ENCODE peak calls at places on chromosome 4, in six cellular contexts. One of them, this sample, is unnamed. For H3K36me3 and H3K4me1, the result is how much of the 10 kb centered on the place peaks cover.

GRCh38 chr4:76623217-76624060 is 188.4 kb downstream of the SHROOM3 start:
- DNase-seq in pancreas: no peak
- DNase-seq in CD8-positive, alpha-beta memory T cell: no peak
- DNase-seq in colonic mucosa: no peak
- DNase-seq in cardiac muscle cell: no peak
- DNase-seq in naive thymus-derived CD4-positive, alpha-beta T cell: no peak
- DNase-seq in this sample: no peak

GRCh38 chr4:76698141-76698540 is 199.8 kb downstream of the SOWAHB start:
- DNase-seq in naive thymus-derived CD4-positive, alpha-beta T cell: no peak
- DNase-seq in pancreas: no peak
- DNase-seq in colonic mucosa: no peak
- DNase-seq in CD8-positive, alpha-beta memory T cell: no peak
- DNase-seq in cardiac muscle cell: no peak
- DNase-seq in this sample: no peak

GRCh38 chr4:6875431-6875831 is 34.2 kb upstream of the TBC1D14 start:
- DNase-seq in pancreas: no peak
- DNase-seq in colonic mucosa: no peak
- DNase-seq in cardiac muscle cell: no peak
- DNase-seq in CD8-positive, alpha-beta memory T cell: no peak
- DNase-seq in naive thymus-derived CD4-positive, alpha-beta T cell: no peak
- DNase-seq in this sample: no peak

GRCh38 chr4:40446785-40447184 is 111.7 kb downstream of the CHRNA9 start:
- DNase-seq in naive thymus-derived CD4-positive, alpha-beta T cell: no peak
- DNase-seq in colonic mucosa: no peak
- DNase-seq in pancreas: no peak
- DNase-seq in CD8-positive, alpha-beta memory T cell: no peak
- DNase-seq in cardiac muscle cell: no peak
- DNase-seq in this sample: no peak

GRCh38 chr4:164514765-164515164 is 239.2 kb upstream of the SMIM31 start:
- DNase-seq in colonic mucosa: no peak
- DNase-seq in CD8-positive, alpha-beta memory T cell: no peak
- DNase-seq in cardiac muscle cell: no peak
- DNase-seq in naive thymus-derived CD4-positive, alpha-beta T cell: no peak
- DNase-seq in pancreas: no peak
- DNase-seq in this sample: no peak

GRCh38 chr4:188986271-188986689 is 847.0 kb downstream of the TRIML1 start:
- DNase-seq in pancreas: no peak
- DNase-seq in colonic mucosa: no peak
- DNase-seq in cardiac muscle cell: no peak
- DNase-seq in naive thymus-derived CD4-positive, alpha-beta T cell: no peak
- DNase-seq in CD8-positive, alpha-beta memory T cell: no peak
- DNase-seq in this sample: no peak

GRCh38 chr4:10478621-10479020 is 21.4 kb upstream of the ZNF518B start:
- DNase-seq in colonic mucosa: no peak
- DNase-seq in CD8-positive, alpha-beta memory T cell: no peak
- DNase-seq in naive thymus-derived CD4-positive, alpha-beta T cell: no peak
- DNase-seq in cardiac muscle cell: no peak
- DNase-seq in pancreas: no peak
- DNase-seq in this sample: no peak

GRCh38 chr4:98485816-98486355 is 172.5 kb downstream of the TSPAN5 start:
- DNase-seq in pancreas: no peak
- DNase-seq in naive thymus-derived CD4-positive, alpha-beta T cell: no peak
- DNase-seq in colonic mucosa: no peak
- DNase-seq in cardiac muscle cell: no peak
- DNase-seq in CD8-positive, alpha-beta memory T cell: no peak
- DNase-seq in this sample: no peak

GRCh38 chr4:12445711-12446110 is 1017.0 kb upstream of the HS3ST1 start:
- DNase-seq in CD8-positive, alpha-beta memory T cell: no peak
- DNase-seq in cardiac muscle cell: no peak
- DNase-seq in colonic mucosa: no peak
- DNase-seq in naive thymus-derived CD4-positive, alpha-beta T cell: no peak
- DNase-seq in pancreas: no peak
- DNase-seq in this sample: no peak

GRCh38 chr4:8478801-8479744 is 38.5 kb downstream of the TRMT44 start:
- DNase-seq in naive thymus-derived CD4-positive, alpha-beta T cell: no peak
- DNase-seq in colonic mucosa: no peak
- DNase-seq in CD8-positive, alpha-beta memory T cell: no peak
- DNase-seq in pancreas: no peak
- DNase-seq in cardiac muscle cell: no peak
- DNase-seq in this sample: no peak

GRCh38 chr4:147049940-147050852 is 104.5 kb upstream of the TTC29 start:
- DNase-seq in naive thymus-derived CD4-positive, alpha-beta T cell: no peak
- DNase-seq in colonic mucosa: no peak
- DNase-seq in CD8-positive, alpha-beta memory T cell: no peak
- DNase-seq in pancreas: no peak
- DNase-seq in cardiac muscle cell: peak
- DNase-seq in this sample: no peak

GRCh38 chr4:94895081-94895480 is 137.3 kb downstream of the BMPR1B start:
- DNase-seq in naive thymus-derived CD4-positive, alpha-beta T cell: no peak
- DNase-seq in colonic mucosa: no peak
- DNase-seq in pancreas: no peak
- DNase-seq in cardiac muscle cell: no peak
- DNase-seq in CD8-positive, alpha-beta memory T cell: no peak
- DNase-seq in this sample: no peak

GRCh38 chr4:149370002-149370401 is 445.6 kb downstream of the IQCM start:
- DNase-seq in pancreas: no peak
- DNase-seq in cardiac muscle cell: no peak
- DNase-seq in colonic mucosa: no peak
- DNase-seq in naive thymus-derived CD4-positive, alpha-beta T cell: no peak
- DNase-seq in CD8-positive, alpha-beta memory T cell: no peak
- DNase-seq in this sample: no peak

GRCh38 chr4:167966161-167966560 is 126.2 kb upstream of the ANXA10 start:
- DNase-seq in naive thymus-derived CD4-positive, alpha-beta T cell: no peak
- DNase-seq in CD8-positive, alpha-beta memory T cell: no peak
- DNase-seq in pancreas: no peak
- DNase-seq in colonic mucosa: no peak
- DNase-seq in cardiac muscle cell: no peak
- DNase-seq in this sample: no peak

GRCh38 chr4:28709821-28710330 is 1849.2 kb downstream of the STIM2 start:
- DNase-seq in naive thymus-derived CD4-positive, alpha-beta T cell: no peak
- DNase-seq in pancreas: no peak
- DNase-seq in colonic mucosa: no peak
- DNase-seq in cardiac muscle cell: no peak
- DNase-seq in CD8-positive, alpha-beta memory T cell: no peak
- DNase-seq in this sample: no peak

GRCh38 chr4:73156394-73156793 is 86.9 kb upstream of the COX18 start:
- DNase-seq in naive thymus-derived CD4-positive, alpha-beta T cell: no peak
- DNase-seq in colonic mucosa: no peak
- DNase-seq in cardiac muscle cell: no peak
- DNase-seq in pancreas: no peak
- DNase-seq in CD8-positive, alpha-beta memory T cell: no peak
- DNase-seq in this sample: no peak

GRCh38 chr4:16516796-16517413 is 290.6 kb upstream of the TAPT1 start:
- DNase-seq in cardiac muscle cell: peak
- DNase-seq in CD8-positive, alpha-beta memory T cell: no peak
- DNase-seq in pancreas: no peak
- DNase-seq in colonic mucosa: peak
- DNase-seq in naive thymus-derived CD4-positive, alpha-beta T cell: no peak
- DNase-seq in this sample: peak

GRCh38 chr4:89757154-89757723 is 79.7 kb downstream of the SNCA start:
- DNase-seq in cardiac muscle cell: no peak
- DNase-seq in CD8-positive, alpha-beta memory T cell: no peak
- DNase-seq in pancreas: no peak
- DNase-seq in colonic mucosa: no peak
- DNase-seq in naive thymus-derived CD4-positive, alpha-beta T cell: no peak
- DNase-seq in this sample: no peak

GRCh38 chr4:113563691-113564378 is 197.7 kb downstream of the CAMK2D start:
- DNase-seq in CD8-positive, alpha-beta memory T cell: no peak
- DNase-seq in cardiac muscle cell: no peak
- DNase-seq in pancreas: no peak
- DNase-seq in naive thymus-derived CD4-positive, alpha-beta T cell: no peak
- DNase-seq in colonic mucosa: no peak
- DNase-seq in this sample: no peak

GRCh38 chr4:121072080-121072835 is at the start of gene NDNF:
- DNase-seq in CD8-positive, alpha-beta memory T cell: peak
- DNase-seq in colonic mucosa: peak
- DNase-seq in naive thymus-derived CD4-positive, alpha-beta T cell: peak
- DNase-seq in pancreas: peak
- DNase-seq in cardiac muscle cell: peak
- DNase-seq in this sample: no peak

GRCh38 chr4:148447672-148448071 is 5.5 kb upstream of the NR3C2 start:
- DNase-seq in cardiac muscle cell: no peak
- DNase-seq in colonic mucosa: peak
- DNase-seq in CD8-positive, alpha-beta memory T cell: no peak
- DNase-seq in naive thymus-derived CD4-positive, alpha-beta T cell: no peak
- DNase-seq in pancreas: no peak
- DNase-seq in this sample: no peak

GRCh38 chr4:174561556-174561955 is 39.3 kb upstream of the HPGD start:
- DNase-seq in cardiac muscle cell: no peak
- DNase-seq in colonic mucosa: no peak
- DNase-seq in pancreas: no peak
- DNase-seq in CD8-positive, alpha-beta memory T cell: no peak
- DNase-seq in naive thymus-derived CD4-positive, alpha-beta T cell: no peak
- DNase-seq in this sample: no peak

GRCh38 chr4:185165605-185166063 is 22.6 kb downstream of the SLC25A4 start:
- DNase-seq in cardiac muscle cell: no peak
- DNase-seq in CD8-positive, alpha-beta memory T cell: no peak
- DNase-seq in pancreas: no peak
- DNase-seq in naive thymus-derived CD4-positive, alpha-beta T cell: no peak
- DNase-seq in colonic mucosa: no peak
- DNase-seq in this sample: peak

GRCh38 chr4:169756971-169757574 is 671 bp downstream of the HPF1 start:
- DNase-seq in pancreas: peak
- DNase-seq in cardiac muscle cell: no peak
- DNase-seq in naive thymus-derived CD4-positive, alpha-beta T cell: no peak
- DNase-seq in colonic mucosa: no peak
- DNase-seq in CD8-positive, alpha-beta memory T cell: no peak
- DNase-seq in this sample: peak

GRCh38 chr4:185792384-185793146 is 19.4 kb downstream of the SORBS2 start:
- DNase-seq in pancreas: no peak
- DNase-seq in CD8-positive, alpha-beta memory T cell: no peak
- DNase-seq in cardiac muscle cell: peak
- DNase-seq in colonic mucosa: no peak
- DNase-seq in naive thymus-derived CD4-positive, alpha-beta T cell: no peak
- DNase-seq in this sample: no peak

GRCh38 chr4:131632877-131633276 is 1516.2 kb upstream of the PCDH10 start:
- DNase-seq in CD8-positive, alpha-beta memory T cell: no peak
- DNase-seq in pancreas: no peak
- DNase-seq in naive thymus-derived CD4-positive, alpha-beta T cell: no peak
- DNase-seq in cardiac muscle cell: no peak
- DNase-seq in colonic mucosa: no peak
- DNase-seq in this sample: no peak

GRCh38 chr4:131638776-131639175 is 1510.3 kb upstream of the PCDH10 start:
- DNase-seq in colonic mucosa: no peak
- DNase-seq in pancreas: no peak
- DNase-seq in CD8-positive, alpha-beta memory T cell: no peak
- DNase-seq in naive thymus-derived CD4-positive, alpha-beta T cell: no peak
- DNase-seq in cardiac muscle cell: no peak
- DNase-seq in this sample: no peak

DNA sequence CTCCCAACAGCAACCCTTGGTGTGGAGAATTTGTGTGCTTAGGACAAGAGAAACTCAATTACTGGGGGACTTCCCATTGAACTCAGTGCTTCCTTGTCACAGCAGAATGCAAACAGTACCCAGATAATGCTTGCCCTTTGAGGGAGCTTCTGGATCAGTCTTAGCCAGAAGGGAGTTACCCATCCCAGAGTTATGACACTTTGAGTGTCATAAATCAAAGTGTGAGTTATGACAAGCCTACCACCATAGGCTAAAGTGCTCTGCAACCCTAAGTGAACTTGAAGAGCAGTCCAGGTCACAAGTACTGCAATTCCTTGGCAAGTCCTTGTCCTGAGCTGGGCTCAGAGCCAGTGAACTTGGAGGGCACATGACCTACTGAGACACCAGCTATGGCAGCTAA is 1513.9 kb upstream of the PCDH10 start:
- DNase-seq in pancreas: no peak
- DNase-seq in cardiac muscle cell: no peak
- DNase-seq in CD8-positive, alpha-beta memory T cell: no peak
- DNase-seq in naive thymus-derived CD4-positive, alpha-beta T cell: no peak
- DNase-seq in colonic mucosa: no peak
- DNase-seq in this sample: no peak
- H3K36me3 ChIP-seq in pancreas: under half
- H3K36me3 ChIP-seq in cardiac muscle cell: under half
- H3K36me3 ChIP-seq in CD8-positive, alpha-beta memory T cell: under half
- H3K36me3 ChIP-seq in naive thymus-derived CD4-positive, alpha-beta T cell: under half
- H3K36me3 ChIP-seq in colonic mucosa: under half
- H3K36me3 ChIP-seq in this sample: under half

GRCh38 chr4:3354455-3354811 is 61.6 kb downstream of the RGS12 start:
- DNase-seq in naive thymus-derived CD4-positive, alpha-beta T cell: no peak
- DNase-seq in CD8-positive, alpha-beta memory T cell: no peak
- DNase-seq in cardiac muscle cell: no peak
- DNase-seq in pancreas: no peak
- DNase-seq in colonic mucosa: no peak
- DNase-seq in this sample: no peak
- H3K4me1 ChIP-seq in naive thymus-derived CD4-positive, alpha-beta T cell: under half
- H3K4me1 ChIP-seq in CD8-positive, alpha-beta memory T cell: under half
- H3K4me1 ChIP-seq in cardiac muscle cell: under half
- H3K4me1 ChIP-seq in pancreas: under half
- H3K4me1 ChIP-seq in colonic mucosa: under half
- H3K4me1 ChIP-seq in this sample: under half

GRCh38 chr4:3522651-3523050 is 9.6 kb downstream of the LRPAP1 start:
- DNase-seq in naive thymus-derived CD4-positive, alpha-beta T cell: no peak
- DNase-seq in CD8-positive, alpha-beta memory T cell: no peak
- DNase-seq in colonic mucosa: no peak
- DNase-seq in cardiac muscle cell: no peak
- DNase-seq in pancreas: peak
- DNase-seq in this sample: no peak
- H3K36me3 ChIP-seq in naive thymus-derived CD4-positive, alpha-beta T cell: half or more
- H3K36me3 ChIP-seq in CD8-positive, alpha-beta memory T cell: under half
- H3K36me3 ChIP-seq in colonic mucosa: under half
- H3K36me3 ChIP-seq in cardiac muscle cell: under half
- H3K36me3 ChIP-seq in pancreas: under half
- H3K36me3 ChIP-seq in this sample: under half

GRCh38 chr4:22512306-22512705 is 3.6 kb downstream of the ADGRA3 start:
- DNase-seq in colonic mucosa: no peak
- DNase-seq in CD8-positive, alpha-beta memory T cell: no peak
- DNase-seq in naive thymus-derived CD4-positive, alpha-beta T cell: no peak
- DNase-seq in pancreas: no peak
- DNase-seq in cardiac muscle cell: no peak
- DNase-seq in this sample: no peak

GRCh38 chr4:22514001-22514400 is 1.9 kb downstream of the ADGRA3 start:
- DNase-seq in pancreas: no peak
- DNase-seq in CD8-positive, alpha-beta memory T cell: no peak
- DNase-seq in naive thymus-derived CD4-positive, alpha-beta T cell: no peak
- DNase-seq in cardiac muscle cell: no peak
- DNase-seq in colonic mucosa: no peak
- DNase-seq in this sample: no peak

GRCh38 chr4:22508376-22508775 is 7.5 kb downstream of the ADGRA3 start:
- DNase-seq in colonic mucosa: no peak
- DNase-seq in pancreas: no peak
- DNase-seq in CD8-positive, alpha-beta memory T cell: no peak
- DNase-seq in cardiac muscle cell: no peak
- DNase-seq in naive thymus-derived CD4-positive, alpha-beta T cell: no peak
- DNase-seq in this sample: no peak

GRCh38 chr4:22514431-22514830 is 1.4 kb downstream of the ADGRA3 start:
- DNase-seq in pancreas: no peak
- DNase-seq in naive thymus-derived CD4-positive, alpha-beta T cell: no peak
- DNase-seq in colonic mucosa: no peak
- DNase-seq in CD8-positive, alpha-beta memory T cell: no peak
- DNase-seq in cardiac muscle cell: no peak
- DNase-seq in this sample: no peak

DNA sequence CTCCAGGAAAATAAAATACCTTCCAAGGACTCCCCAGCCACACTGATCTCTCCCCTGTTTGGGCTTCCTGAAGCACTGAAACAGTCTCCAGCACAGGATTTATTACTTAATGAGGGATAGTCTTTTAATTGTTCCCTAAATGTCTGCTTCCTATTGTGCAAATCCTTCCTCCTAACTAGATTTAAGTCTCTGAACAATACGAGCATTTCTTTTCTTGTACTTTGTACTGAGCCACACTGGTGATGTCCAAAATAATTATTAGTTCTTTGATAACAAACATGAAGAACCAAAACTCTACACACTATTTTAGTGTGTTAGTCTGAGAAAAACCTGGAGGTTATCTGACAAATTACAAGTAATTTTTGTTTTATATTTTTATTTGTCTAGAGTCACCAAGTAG is 5.1 kb downstream of the ADGRA3 start:
- DNase-seq in naive thymus-derived CD4-positive, alpha-beta T cell: no peak
- DNase-seq in CD8-positive, alpha-beta memory T cell: no peak
- DNase-seq in pancreas: no peak
- DNase-seq in colonic mucosa: no peak
- DNase-seq in cardiac muscle cell: no peak
- DNase-seq in this sample: no peak
- H3K4me1 ChIP-seq in naive thymus-derived CD4-positive, alpha-beta T cell: under half
- H3K4me1 ChIP-seq in CD8-positive, alpha-beta memory T cell: under half
- H3K4me1 ChIP-seq in pancreas: under half
- H3K4me1 ChIP-seq in colonic mucosa: under half
- H3K4me1 ChIP-seq in cardiac muscle cell: under half
- H3K4me1 ChIP-seq in this sample: under half

This sample was measured in small intestine.